ENCODE peak calls at places on chromosomes 12 and 14, in nine cellular contexts. B is iPS DF 19.7, N is left colon, P is HCEC 1CT, S is AG10803, Z is AG08395, R is lung, M is right atrium auricular region, G is activated T-cell treated with anti-CD3 and anti-CD28 coated beads for 24 hours. X is an unnamed sample.

GRCh38 chr12:124302807-124303578 is 8.1 kb downstream of the RFLNA start:
- DNase-seq in B (no peak), N (peak), P (no peak), S (no peak), Z (no peak), R (no peak), M (no peak), G (no peak), X (no peak)

GRCh38 chr12:62882696-62883095 is 52.3 kb downstream of the PPM1H start:
- DNase-seq in B (no peak), N (no peak), P (no peak), S (no peak), Z (no peak), R (no peak), M (no peak), G (no peak), X (no peak)

GRCh38 chr12:116556964-116557706 is 2.0 kb upstream of the MAP1LC3B2 start:
- DNase-seq in B (no peak), N (no peak), P (no peak), S (peak), Z (peak), R (no peak), M (no peak), G (no peak), X (no peak)

GRCh38 chr12:78036889-78037288 is 206.2 kb downstream of the NAV3 start:
- DNase-seq in B (no peak), N (no peak), P (no peak), S (no peak), Z (no peak), R (no peak), M (no peak), G (no peak), X (peak)

GRCh38 chr14:85308531-85309300 is 221.2 kb upstream of the FLRT2 start:
- DNase-seq in B (no peak), N (no peak), P (no peak), S (no peak), Z (no peak), R (no peak), M (no peak), G (no peak), X (no peak)

GRCh38 chr14:101105045-101105444 is 201.5 kb upstream of the RTL1 start:
- DNase-seq in B (no peak), N (no peak), P (no peak), S (no peak), Z (no peak), R (peak), M (peak), G (no peak), X (no peak)

GRCh38 chr12:1639538-1639937 is 10.5 kb downstream of the WNT5B start:
- DNase-seq in B (no peak), N (no peak), P (no peak), S (no peak), Z (no peak), R (no peak), M (no peak), G (no peak), X (no peak)

GRCh38 chr12:132393245-132393795 is 63.9 kb upstream of the GALNT9 start:
- DNase-seq in B (no peak), N (no peak), P (no peak), S (no peak), Z (no peak), R (no peak), M (no peak), G (no peak), X (no peak)

GRCh38 chr14:92004062-92004461 is 35.8 kb downstream of the TRIP11 start:
- DNase-seq in B (no peak), N (no peak), P (peak), S (no peak), Z (no peak), R (no peak), M (no peak), G (no peak), X (no peak)

GRCh38 chr12:119061208-119061796 is 80.0 kb downstream of the SRRM4 start:
- DNase-seq in B (no peak), N (peak), P (no peak), S (peak), Z (peak), R (peak), M (no peak), G (no peak), X (peak)

GRCh38 chr12:109134186-109134917 is 18.0 kb downstream of the ACACB start:
- DNase-seq in B (no peak), N (no peak), P (peak), S (peak), Z (peak), R (peak), M (no peak), G (no peak), X (no peak)

GRCh38 chr12:119715268-119715620 is 47.3 kb downstream of the PRKAB1 start:
- DNase-seq in B (no peak), N (no peak), P (peak), S (no peak), Z (no peak), R (no peak), M (no peak), G (no peak), X (no peak)

GRCh38 chr14:104883681-104884361 is 18.8 kb downstream of the CEP170B start:
- DNase-seq in B (no peak), N (peak), P (no peak), S (no peak), Z (no peak), R (no peak), M (no peak), G (no peak), X (no peak)

GRCh38 chr12:118098911-118099671 is 4.7 kb downstream of the VSIG10 start:
- DNase-seq in B (no peak), N (peak), P (no peak), S (no peak), Z (no peak), R (no peak), M (no peak), G (no peak), X (no peak)

GRCh38 chr12:94585624-94586023 is 64.7 kb downstream of the TMCC3 start:
- DNase-seq in B (no peak), N (peak), P (no peak), S (no peak), Z (no peak), R (no peak), M (no peak), G (no peak), X (no peak)

GRCh38 chr12:77224346-77224745 is 159.0 kb upstream of the E2F7 start:
- DNase-seq in B (no peak), N (no peak), P (no peak), S (no peak), Z (no peak), R (no peak), M (no peak), G (no peak), X (no peak)

GRCh38 chr12:110780448-110780847 is 37.8 kb upstream of the PPP1CC start:
- DNase-seq in B (no peak), N (no peak), P (no peak), S (no peak), Z (no peak), R (no peak), M (no peak), G (peak), X (no peak)

GRCh38 chr14:85125331-85125730 is 404.6 kb upstream of the FLRT2 start:
- DNase-seq in B (no peak), N (no peak), P (no peak), S (no peak), Z (no peak), R (no peak), M (no peak), G (no peak), X (no peak)

GRCh38 chr12:92041742-92042141 is 103.9 kb downstream of the BTG1 start:
- DNase-seq in B (no peak), N (no peak), P (no peak), S (no peak), Z (no peak), R (no peak), M (no peak), G (no peak), X (no peak)

GRCh38 chr14:35332517-35333346 is 40.5 kb downstream of the PSMA6 start:
- DNase-seq in B (no peak), N (peak), P (no peak), S (peak), Z (peak), R (no peak), M (no peak), G (peak), X (no peak)

GRCh38 chr12:106282457-106283097 is 20.0 kb upstream of the TCP11L2 start:
- DNase-seq in B (no peak), N (peak), P (peak), S (peak), Z (peak), R (peak), M (no peak), G (peak), X (peak)

GRCh38 chr12:104280703-104281458 is 22.7 kb upstream of the EID3 start:
- DNase-seq in B (no peak), N (no peak), P (peak), S (peak), Z (peak), R (no peak), M (no peak), G (no peak), X (no peak)

GRCh38 chr14:54300881-54301280 is 95.9 kb upstream of the CDKN3 start:
- DNase-seq in B (no peak), N (peak), P (no peak), S (no peak), Z (no peak), R (no peak), M (no peak), G (no peak), X (no peak)

GRCh38 chr12:16610743-16611142 is 4.8 kb upstream of the LMO3 start:
- DNase-seq in B (no peak), N (no peak), P (no peak), S (no peak), Z (no peak), R (no peak), M (no peak), G (no peak), X (no peak)

GRCh38 chr12:6548556-6549378 is 7.1 kb downstream of the IFFO1 start:
- DNase-seq in B (no peak), N (no peak), P (peak), S (peak), Z (peak), R (no peak), M (no peak), G (no peak), X (no peak)

GRCh38 chr14:101025656-101026055 is 122.1 kb upstream of the RTL1 start:
- DNase-seq in B (no peak), N (no peak), P (no peak), S (no peak), Z (no peak), R (no peak), M (no peak), G (no peak), X (no peak)

GRCh38 chr12:48003226-48004038 is 844 bp downstream of the COL2A1 start:
- DNase-seq in B (no peak), N (no peak), P (no peak), S (peak), Z (no peak), R (no peak), M (no peak), G (no peak), X (no peak)

GRCh38 chr14:74038015-74038859 is 19.1 kb downstream of the BBOF1 start:
- DNase-seq in B (no peak), N (no peak), P (peak), S (peak), Z (peak), R (no peak), M (no peak), G (no peak), X (peak)

GRCh38 chr12:122847921-122848421 is 12.7 kb downstream of the HIP1R start:
- DNase-seq in B (no peak), N (no peak), P (no peak), S (no peak), Z (no peak), R (no peak), M (no peak), G (no peak), X (no peak)

GRCh38 chr12:83378186-83378727 is 691.6 kb downstream of the TMTC2 start:
- DNase-seq in B (no peak), N (no peak), P (no peak), S (no peak), Z (no peak), R (no peak), M (no peak), G (no peak), X (no peak)

GRCh38 chr12:42483534-42483857 is 106.0 kb downstream of the PRICKLE1 start:
- DNase-seq in B (no peak), N (no peak), P (no peak), S (no peak), Z (no peak), R (no peak), M (no peak), G (peak), X (no peak)

GRCh38 chr14:23070262-23071129 is 13.2 kb upstream of the CDH24 start:
- DNase-seq in B (no peak), N (no peak), P (no peak), S (no peak), Z (no peak), R (no peak), M (no peak), G (no peak), X (no peak)

GRCh38 chr12:65937181-65937641 is 112.9 kb downstream of the HMGA2 start:
- DNase-seq in B (no peak), N (no peak), P (peak), S (peak), Z (peak), R (no peak), M (no peak), G (no peak), X (no peak)

GRCh38 chr12:647039-647712 is 16.1 kb downstream of the NINJ2 start:
- DNase-seq in B (no peak), N (no peak), P (no peak), S (no peak), Z (no peak), R (no peak), M (no peak), G (no peak), X (no peak)

X was measured in NCI-H2227 treated with DMSO at 0.1 percent for 48 hours.